ENCODE peak calls at places on chromosomes 12 and 14, in ten cellular contexts. M, O, V, R, K, L, A, Y, Q and F are unnamed samples. For H3K36me3, the result is how much of the 10 kb centered on the place peaks cover.

GRCh38 chr14:24092110-24092959 is 1.8 kb upstream of the PCK2 start:
- DNase-seq in M (no peak), O (no peak), V (no peak), R (no peak), K (no peak), L (no peak), A (no peak), Y (peak), Q (no peak), F (no peak)

GRCh38 chr12:6443361-6443983 is 1.3 kb upstream of the CD27 start:
- DNase-seq in M (no peak), O (no peak), V (no peak), R (no peak), K (no peak), L (no peak), A (no peak), Y (no peak), Q (no peak), F (no peak)

GRCh38 chr12:27447761-27448160 is 1.2 kb downstream of the SMCO2 start:
- DNase-seq in M (no peak), O (no peak), V (no peak), R (no peak), K (no peak), L (no peak), A (no peak), Y (no peak), Q (no peak), F (no peak)

GRCh38 chr12:86834217-86834616 is 578.0 kb upstream of the MGAT4C start:
- DNase-seq in M (no peak), O (no peak), V (no peak), R (no peak), K (no peak), L (no peak), A (no peak), Y (no peak), Q (no peak), F (no peak)

GRCh38 chr14:64804754-64805260 is 74.9 kb downstream of the SPTB start:
- DNase-seq in M (no peak), O (no peak), V (no peak), R (no peak), K (no peak), L (no peak), A (peak), Y (no peak), Q (no peak), F (no peak)

GRCh38 chr14:35254736-35255135 is 37.4 kb upstream of the PSMA6 start:
- DNase-seq in M (no peak), O (no peak), V (no peak), R (no peak), K (no peak), L (no peak), A (no peak), Y (no peak), Q (no peak), F (no peak)

GRCh38 chr14:60064491-60065072 is 27.1 kb upstream of the PCNX4 start:
- DNase-seq in M (no peak), O (no peak), V (peak), R (no peak), K (no peak), L (peak), A (no peak), Y (no peak), Q (no peak), F (peak)

GRCh38 chr14:92696356-92696755 is 52.1 kb downstream of the LGMN start:
- DNase-seq in M (no peak), O (no peak), V (no peak), R (no peak), K (no peak), L (no peak), A (no peak), Y (no peak), Q (no peak), F (no peak)

GRCh38 chr14:65959563-65960024 is 526.6 kb upstream of the CCDC196 start:
- DNase-seq in M (no peak), O (no peak), V (no peak), R (no peak), K (no peak), L (no peak), A (no peak), Y (no peak), Q (no peak), F (no peak)

GRCh38 chr14:95713596-95714371 is at the start of gene TCL1A:
- DNase-seq in M (no peak), O (no peak), V (no peak), R (no peak), K (no peak), L (no peak), A (no peak), Y (no peak), Q (no peak), F (no peak)

GRCh38 chr12:78959556-78959955 is 95.0 kb downstream of the SYT1 start:
- DNase-seq in M (no peak), O (no peak), V (no peak), R (no peak), K (no peak), L (no peak), A (no peak), Y (no peak), Q (no peak), F (no peak)

GRCh38 chr14:45199246-45199645 is 53.8 kb downstream of the MIS18BP1 start:
- DNase-seq in M (no peak), O (no peak), V (no peak), R (no peak), K (no peak), L (peak), A (no peak), Y (no peak), Q (no peak), F (no peak)

GRCh38 chr12:30023186-30023585 is 239.4 kb upstream of the TMTC1 start:
- DNase-seq in M (no peak), O (no peak), V (no peak), R (no peak), K (no peak), L (peak), A (no peak), Y (no peak), Q (no peak), F (no peak)
- H3K27ac ChIP-seq in M (no peak), O (no peak), V (no peak), R (no peak), K (no peak), L (no peak), A (no peak), Y (no peak), Q (no peak), F (no peak)

GRCh38 chr14:22870811-22871199 is 735 bp upstream of the LRP10 start:
- DNase-seq in M (no peak), O (no peak), V (no peak), R (no peak), K (no peak), L (no peak), A (no peak), Y (no peak), Q (no peak), F (no peak)

GRCh38 chr14:22872833-22873520 is 1.4 kb downstream of the LRP10 start:
- DNase-seq in M (no peak), O (no peak), V (no peak), R (no peak), K (no peak), L (no peak), A (no peak), Y (no peak), Q (peak), F (no peak)

GRCh38 chr14:22875003-22875747 is 3.6 kb downstream of the LRP10 start:
- DNase-seq in M (no peak), O (no peak), V (no peak), R (no peak), K (no peak), L (no peak), A (no peak), Y (no peak), Q (peak), F (no peak)

GRCh38 chr14:22871962-22872832 is 657 bp downstream of the LRP10 start:
- DNase-seq in M (peak), O (peak), V (peak), R (peak), K (peak), L (peak), A (peak), Y (peak), Q (peak), F (peak)

DNA sequence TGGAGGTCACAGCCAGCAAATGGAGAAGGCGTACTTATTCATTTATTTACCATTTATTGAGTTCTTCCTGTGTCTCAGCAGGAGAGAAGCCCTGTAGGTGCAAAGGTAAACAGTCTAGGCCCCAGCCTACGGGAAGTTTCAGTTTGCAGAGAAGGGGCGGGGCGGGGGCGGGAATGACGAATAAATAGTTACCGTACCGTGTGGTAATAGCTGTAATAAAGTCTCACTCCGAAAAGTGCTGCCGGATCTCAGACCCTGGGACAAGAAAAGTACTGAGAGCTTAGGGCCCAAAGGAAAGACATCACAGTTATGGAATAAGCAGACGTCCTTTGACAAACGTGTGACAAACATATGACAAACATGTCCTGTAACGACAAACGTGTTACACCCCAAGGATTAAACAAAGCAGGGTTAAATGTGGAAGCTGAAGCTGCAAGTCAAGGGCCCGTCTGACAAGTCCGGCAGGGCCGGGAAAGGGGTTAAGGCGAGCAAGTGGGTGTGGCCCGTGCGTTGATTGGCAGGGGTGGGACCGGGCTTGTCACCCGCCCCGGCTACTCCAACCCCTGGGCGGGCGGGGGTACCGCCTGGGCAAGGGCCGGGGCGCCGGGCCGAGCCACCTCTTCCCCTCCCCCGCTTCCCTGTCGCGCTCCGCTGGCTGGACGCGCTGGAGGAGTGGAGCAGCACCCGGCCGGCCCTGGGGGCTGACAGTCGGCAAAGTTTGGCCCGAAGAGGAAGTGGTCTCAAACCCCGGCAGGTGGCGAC is at the start of gene LRP10:
- DNase-seq in M (peak), O (peak), V (peak), R (peak), K (peak), L (peak), A (peak), Y (peak), Q (peak), F (peak)
- H3K36me3 ChIP-seq in M (under half), O (under half), V (under half), R (under half), K (under half), L (under half), A (under half), Y (under half), Q (under half), F (under half)

DNA sequence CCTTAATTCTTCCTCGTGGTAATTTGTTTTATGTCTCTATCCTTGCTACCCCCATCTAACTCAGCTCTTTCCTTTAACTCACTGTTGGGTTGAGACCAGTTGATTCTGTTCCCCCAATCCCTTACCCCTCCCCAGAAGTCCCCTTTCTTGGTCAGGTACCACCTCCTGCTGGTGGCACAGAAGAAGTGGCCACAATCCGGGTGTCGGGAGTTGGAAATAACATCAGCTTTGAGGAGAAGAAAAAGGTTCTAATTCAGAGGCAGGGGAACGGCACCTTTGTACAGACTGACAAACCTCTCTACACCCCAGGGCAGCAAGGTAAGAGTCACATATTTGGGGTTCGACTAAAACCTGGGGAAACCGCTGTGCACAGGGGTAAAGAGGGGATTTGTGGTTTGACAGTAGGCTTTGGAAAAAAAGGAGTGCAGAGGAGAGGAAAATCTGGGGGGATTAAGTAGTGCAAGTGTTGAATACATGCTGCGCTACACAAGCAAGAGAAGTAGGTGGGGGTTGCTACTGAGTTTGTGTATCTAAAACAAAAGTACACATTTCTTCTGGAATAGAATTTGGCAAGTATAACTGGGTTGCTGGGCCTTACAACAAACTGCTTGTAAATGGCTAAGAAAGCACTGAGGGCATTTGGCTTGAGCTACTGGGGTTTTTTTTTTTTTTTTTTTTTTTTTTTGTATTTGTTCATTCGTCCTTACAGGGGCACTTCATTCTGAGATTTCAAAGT is 1.3 kb downstream of the A2ML1 start:
- DNase-seq in M (no peak), O (no peak), V (no peak), R (no peak), K (no peak), L (peak), A (no peak), Y (no peak), Q (no peak), F (no peak)
- H3K27ac ChIP-seq in M (no peak), O (no peak), V (no peak), R (no peak), K (no peak), L (no peak), A (no peak), Y (no peak), Q (no peak), F (no peak)

GRCh38 chr14:94059998-94060397 is 21.0 kb downstream of the DDX24 start:
- DNase-seq in M (no peak), O (no peak), V (no peak), R (no peak), K (no peak), L (no peak), A (no peak), Y (no peak), Q (no peak), F (no peak)
- H3K36me3 ChIP-seq in M (half or more), O (half or more), V (half or more), R (under half), K (under half), L (under half), A (half or more), Y (half or more), Q (half or more), F (half or more)

GRCh38 chr12:50538178-50538577 is 33.4 kb downstream of the DIP2B start:
- DNase-seq in M (no peak), O (no peak), V (no peak), R (no peak), K (no peak), L (no peak), A (no peak), Y (peak), Q (no peak), F (no peak)
- H3K27ac ChIP-seq in M (no peak), O (no peak), V (no peak), R (no peak), K (peak), L (no peak), A (no peak), Y (no peak), Q (no peak), F (no peak)

GRCh38 chr12:96225994-96226399 is 31.8 kb downstream of the ELK3 start:
- DNase-seq in M (no peak), O (no peak), V (no peak), R (no peak), K (no peak), L (no peak), A (no peak), Y (no peak), Q (no peak), F (no peak)
- H3K36me3 ChIP-seq in M (under half), O (under half), V (under half), R (under half), K (under half), L (under half), A (under half), Y (under half), Q (under half), F (half or more)